ENCODE peak calls at places on chromosomes 16 and 17, in ten cellular contexts. X is activated naive CD4-positive, alpha-beta T cell treated with anti-CD3 and anti-CD28 coated beads for 36 hours; F is GM13977; H is fibroblast of mammary gland; Z is mucosa of gallbladder; S is HCEC 1CT; R is substantia nigra; J is stimulated activated naive B cell treated with anti-CD40 and anti-IgM and Interleukin-4, amounts not matched to agents 10 μg/mL and 1 μg/mL and 100 μg/mL, for 72 hours; D is mucosa of descending colon; T is adipocyte. N is an unnamed sample.

GRCh38 chr17:3763777-3764170 is 37.2 kb downstream of the ITGAE start:
- DNase-seq in X (no peak), F (no peak), H (no peak), Z (no peak), S (no peak), R (no peak), J (no peak), D (peak; percentile 22), T (no peak), N (no peak)

GRCh38 chr16:6133009-6133408 is 1035.4 kb upstream of the EEF2KMT start:
- DNase-seq in X (no peak), F (no peak), H (no peak), Z (no peak), S (no peak), R (no peak), J (no peak), D (no peak), T (no peak), N (no peak)

GRCh38 chr16:53958481-53958880 is 254.5 kb downstream of the FTO start:
- DNase-seq in X (no peak), F (no peak), H (no peak), Z (no peak), S (no peak), R (no peak), J (no peak), D (no peak), T (no peak), N (no peak)

GRCh38 chr16:75323928-75324327 is 72.5 kb upstream of the BCAR1 start:
- DNase-seq in X (no peak), F (no peak), H (no peak), Z (no peak), S (no peak), R (no peak), J (no peak), D (no peak), T (no peak), N (no peak)

GRCh38 chr17:77064608-77065007 is 76.2 kb upstream of the SEC14L1 start:
- DNase-seq in X (no peak), F (no peak), H (no peak), Z (no peak), S (no peak), R (no peak), J (no peak), D (no peak), T (no peak), N (no peak)

GRCh38 chr16:89304941-89305705 is 87.6 kb downstream of the ZNF778 start:
- DNase-seq in X (no peak), F (no peak), H (no peak), Z (no peak), S (no peak), R (no peak), J (no peak), D (peak; percentile 49), T (no peak), N (no peak)

GRCh38 chr16:17161034-17161433 is 309.7 kb downstream of the XYLT1 start:
- DNase-seq in X (no peak), F (no peak), H (no peak), Z (no peak), S (no peak), R (no peak), J (no peak), D (no peak), T (no peak), N (no peak)

GRCh38 chr16:7321661-7322060 is 11.0 kb upstream of the RBFOX1 start:
- DNase-seq in X (no peak), F (no peak), H (no peak), Z (no peak), S (no peak), R (no peak), J (no peak), D (no peak), T (no peak), N (no peak)

GRCh38 chr17:48442819-48443218 is 12.8 kb upstream of the SKAP1 start:
- DNase-seq in X (no peak), F (no peak), H (peak; percentile 9), Z (no peak), S (no peak), R (no peak), J (no peak), D (no peak), T (no peak), N (no peak)

GRCh38 chr16:66369055-66369592 is 2.6 kb downstream of the CDH5 start:
- DNase-seq in X (no peak), F (no peak), H (no peak), Z (no peak), S (no peak), R (no peak), J (no peak), D (no peak), T (no peak), N (peak; percentile 57)

GRCh38 chr16:923184-923583 is 47.6 kb downstream of the LMF1 start:
- DNase-seq in X (no peak), F (no peak), H (no peak), Z (no peak), S (no peak), R (no peak), J (no peak), D (peak; percentile 10), T (no peak), N (no peak)

GRCh38 chr17:1169471-1169908 is 10.3 kb downstream of the ABR start:
- DNase-seq in X (no peak), F (no peak), H (no peak), Z (no peak), S (no peak), R (no peak), J (no peak), D (no peak), T (no peak), N (no peak)

GRCh38 chr17:535165-535564 is 179.5 kb downstream of the VPS53 start:
- DNase-seq in X (no peak), F (no peak), H (no peak), Z (no peak), S (no peak), R (no peak), J (no peak), D (no peak), T (no peak), N (no peak)

GRCh38 chr16:21645261-21645721 is 7.1 kb downstream of the IGSF6 start:
- DNase-seq in X (peak; percentile 55), F (peak; percentile 64), H (peak; percentile 40), Z (no peak), S (no peak), R (no peak), J (no peak), D (no peak), T (peak; percentile 28), N (no peak)

GRCh38 chr17:46771601-46772012 is 46.9 kb downstream of the WNT3 start:
- DNase-seq in X (no peak), F (peak; percentile 68), H (no peak), Z (no peak), S (peak; percentile 10), R (no peak), J (no peak), D (no peak), T (peak; percentile 69), N (no peak)

GRCh38 chr17:76710863-76711611 is at the start of gene MXRA7:
- DNase-seq in X (peak; percentile 53), F (peak; percentile 85), H (peak; percentile 56), Z (peak; percentile 49), S (peak; percentile 62), R (peak; percentile 48), J (peak; percentile 50), D (peak; percentile 74), T (peak; percentile 92), N (peak; percentile 81)

GRCh38 chr16:88792078-88792550 is 7.1 kb upstream of the PIEZO1 start:
- DNase-seq in X (no peak), F (no peak), H (no peak), Z (no peak), S (no peak), R (no peak), J (no peak), D (peak; percentile 53), T (peak; percentile 62), N (no peak)

GRCh38 chr16:68665501-68665900 is 20.4 kb downstream of the CDH3 start:
- DNase-seq in X (no peak), F (no peak), H (no peak), Z (no peak), S (no peak), R (no peak), J (no peak), D (no peak), T (no peak), N (no peak)

GRCh38 chr17:33291248-33292183 is 1.6 kb downstream of the ASIC2 start:
- DNase-seq in X (peak; percentile 8), F (peak; percentile 34), H (peak; percentile 28), Z (peak; percentile 26), S (peak; percentile 4), R (no peak), J (no peak), D (peak; percentile 56), T (no peak), N (no peak)

GRCh38 chr17:39755550-39756375 is 18.0 kb downstream of the GRB7 start:
- DNase-seq in X (peak; percentile 51), F (peak; percentile 84), H (peak; percentile 2), Z (no peak), S (no peak), R (no peak), J (peak; percentile 83), D (peak; percentile 69), T (peak; percentile 15), N (no peak)

GRCh38 chr17:8225813-8226535 is 15.6 kb upstream of the AURKB start:
- DNase-seq in X (peak; percentile 91), F (no peak), H (peak; percentile 86), Z (peak; percentile 62), S (peak; percentile 75), R (peak; percentile 27), J (peak; percentile 39), D (no peak), T (peak; percentile 91), N (no peak)

GRCh38 chr17:28057731-28058246 is 15.3 kb downstream of the NLK start:
- DNase-seq in X (peak; percentile 14), F (peak; percentile 69), H (peak; percentile 54), Z (no peak), S (peak; percentile 33), R (no peak), J (no peak), D (no peak), T (peak; percentile 43), N (no peak)

GRCh38 chr17:57988301-57989010 is 402 bp upstream of the VEZF1 start:
- DNase-seq in X (peak; percentile 53), F (peak; percentile 87), H (peak; percentile 60), Z (peak; percentile 58), S (peak; percentile 77), R (peak; percentile 66), J (peak; percentile 57), D (peak; percentile 88), T (peak; percentile 84), N (peak; percentile 82)

GRCh38 chr17:73156887-73157870 is 7.6 kb upstream of the SSTR2 start:
- DNase-seq in X (no peak), F (peak; percentile 41), H (no peak), Z (no peak), S (no peak), R (no peak), J (no peak), D (no peak), T (no peak), N (no peak)

GRCh38 chr16:85983064-85983463 is 84.1 kb downstream of the IRF8 start:
- DNase-seq in X (no peak), F (no peak), H (no peak), Z (no peak), S (no peak), R (no peak), J (no peak), D (no peak), T (no peak), N (no peak)

GRCh38 chr17:2517539-2517938 is 5.9 kb upstream of the METTL16 start:
- DNase-seq in X (no peak), F (no peak), H (no peak), Z (no peak), S (no peak), R (no peak), J (no peak), D (no peak), T (no peak), N (no peak)

GRCh38 chr17:38702900-38703741 is 2.0 kb upstream of the MLLT6 start:
- DNase-seq in X (no peak), F (peak; percentile 43), H (no peak), Z (no peak), S (no peak), R (no peak), J (no peak), D (peak; percentile 79), T (no peak), N (no peak)

GRCh38 chr17:58684003-58684402 is 7.8 kb downstream of the TEX14 start:
- DNase-seq in X (no peak), F (no peak), H (no peak), Z (no peak), S (no peak), R (no peak), J (no peak), D (no peak), T (no peak), N (no peak)